ENCODE peak calls at places on chromosome 11, in five cellular contexts. D is amniotic epithelial cell; S is stimulated activated CD4-positive, alpha-beta T cell treated with anti-CD3 and anti-CD28 coated beads, Interleukin-1b, Interleukin-23, amount 100 ng/mL, for 1 hour; N is GM12865; R is NCI-H1436. L is an unnamed sample.

GRCh38 chr11:134675983-134676382 is 263.9 kb upstream of the B3GAT1 start:
- DNase-seq in D (no peak), S (no peak), N (no peak), R (no peak), L (no peak)

GRCh38 chr11:9733212-9733611 is 69.3 kb downstream of the SWAP70 start:
- DNase-seq in D (no peak), S (no peak), N (no peak), R (no peak), L (no peak)

GRCh38 chr11:10564030-10564429 is 4.4 kb downstream of the LYVE1 start:
- DNase-seq in D (no peak), S (no peak), N (peak), R (no peak), L (no peak)

GRCh38 chr11:112345166-112345565 is 84.5 kb upstream of the PLET1 start:
- DNase-seq in D (no peak), S (no peak), N (no peak), R (no peak), L (no peak)

GRCh38 chr11:98411777-98412176 is 609.0 kb upstream of the CNTN5 start:
- DNase-seq in D (no peak), S (no peak), N (no peak), R (no peak), L (no peak)

GRCh38 chr11:72745925-72746550 is 6.2 kb downstream of the ARAP1 start:
- DNase-seq in D (no peak), S (no peak), N (no peak), R (no peak), L (no peak)

GRCh38 chr11:66279092-66279797 is 1.3 kb downstream of the CNIH2 start:
- DNase-seq in D (no peak), S (no peak), N (no peak), R (no peak), L (no peak)

GRCh38 chr11:69010964-69011623 is 2.0 kb downstream of the MRGPRF start:
- DNase-seq in D (peak), S (no peak), N (no peak), R (no peak), L (no peak)

GRCh38 chr11:110337570-110338193 is 41.3 kb upstream of the RDX start:
- DNase-seq in D (peak), S (no peak), N (peak), R (no peak), L (no peak)

GRCh38 chr11:62752177-62752785 is 1.7 kb downstream of the ZBTB3 start:
- DNase-seq in D (no peak), S (no peak), N (no peak), R (no peak), L (no peak)

GRCh38 chr11:121249039-121249663 is 43.4 kb upstream of the SC5D start:
- DNase-seq in D (peak), S (no peak), N (peak), R (peak), L (no peak)

GRCh38 chr11:125387991-125388390 is 108.1 kb downstream of the FEZ1 start:
- DNase-seq in D (no peak), S (no peak), N (no peak), R (no peak), L (no peak)